ENCODE peak calls at places on chromosomes 1 and 21, in eight cellular contexts. U is NCI-H2081; Z is NCI-H1436; D is stimulated activated CD8-positive, alpha-beta memory T cell treated with anti-CD3 and anti-CD28 coated beads, Interleukin-15, amount 100 ng/mL, for 48 hours; W is midbrain; G is progenitor cell of endocrine pancreas; T is dermis microvascular lymphatic vessel endothelial cell; M is KBM-7. O is an unnamed sample.

GRCh38 chr1:239635276-239635675 is 248.9 kb downstream of the CHRM3 start:
- DNase-seq in T (no peak), M (no peak), G (no peak), Z (no peak), U (no peak), D (no peak), W (no peak), O (no peak)

GRCh38 chr1:101276818-101277217 is 40.0 kb downstream of the S1PR1 start:
- DNase-seq in D (no peak), U (no peak), W (no peak), Z (no peak), M (peak), T (no peak), G (no peak), O (no peak)

GRCh38 chr1:150516050-150516591 is 569 bp downstream of the FALEC start:
- DNase-seq in T (no peak), M (peak), W (no peak), D (no peak), Z (peak), G (no peak), U (peak), O (peak)

GRCh38 chr1:85048296-85049064 is at the start of gene MCOLN3:
- DNase-seq in U (peak), D (no peak), W (no peak), Z (peak), T (no peak), M (peak), G (peak), O (no peak)

GRCh38 chr1:239426821-239427495 is 40.6 kb downstream of the CHRM3 start:
- DNase-seq in D (no peak), W (no peak), Z (no peak), T (no peak), G (no peak), M (peak), U (no peak), O (no peak)

GRCh38 chr1:7610936-7611335 is 160.2 kb upstream of the VAMP3 start:
- DNase-seq in G (no peak), D (no peak), Z (no peak), W (no peak), T (no peak), U (no peak), M (no peak), O (no peak)

GRCh38 chr1:235758931-235759330 is 107.8 kb downstream of the LYST start:
- DNase-seq in D (no peak), Z (no peak), G (no peak), W (no peak), T (no peak), U (peak), M (no peak), O (no peak)

GRCh38 chr21:45632165-45632896 is 11.2 kb upstream of the PCBP3 start:
- DNase-seq in Z (no peak), M (no peak), T (no peak), U (no peak), D (no peak), W (no peak), G (no peak), O (no peak)

GRCh38 chr21:33428669-33429068 is 25.5 kb downstream of the IFNGR2 start:
- DNase-seq in U (no peak), Z (no peak), G (no peak), W (no peak), T (no peak), M (no peak), D (no peak), O (no peak)

GRCh38 chr1:228174482-228175315 is 9.1 kb downstream of the IBA57 start:
- DNase-seq in M (no peak), W (no peak), U (no peak), Z (no peak), G (no peak), D (no peak), T (no peak), O (no peak)

GRCh38 chr1:34929853-34930701 is 627 bp upstream of the DLGAP3 start:
- DNase-seq in G (no peak), U (no peak), T (no peak), D (no peak), Z (no peak), W (no peak), M (peak), O (no peak)

GRCh38 chr1:77271851-77272250 is 10.0 kb upstream of the AK5 start:
- DNase-seq in G (no peak), T (peak), M (no peak), U (no peak), W (no peak), Z (no peak), D (no peak), O (no peak)

GRCh38 chr1:21289700-21290545 is at the start of gene ECE1:
- DNase-seq in Z (peak), G (peak), U (no peak), D (no peak), M (no peak), T (no peak), W (no peak), O (no peak)

GRCh38 chr1:211525101-211525676 is 33.2 kb upstream of the RD3 start:
- DNase-seq in M (no peak), G (no peak), W (no peak), D (no peak), Z (no peak), T (no peak), U (no peak), O (no peak)

GRCh38 chr1:93635614-93636543 is 45.8 kb downstream of the BCAR3 start:
- DNase-seq in W (peak), G (no peak), M (no peak), Z (no peak), D (no peak), T (peak), U (no peak), O (no peak)

GRCh38 chr21:28509031-28509430 is 483.6 kb downstream of the LTN1 start:
- DNase-seq in W (no peak), U (no peak), M (no peak), D (no peak), T (no peak), Z (no peak), G (no peak), O (no peak)

GRCh38 chr1:17432412-17432811 is 7.1 kb downstream of the RCC2 start:
- DNase-seq in T (no peak), M (no peak), Z (no peak), U (no peak), D (no peak), G (no peak), W (no peak), O (no peak)